ENCODE peak calls at places on chromosomes 2 and 18, in seven cellular contexts. One of them, this sample, is unnamed.
A peak's percentile ranks its signal among the peaks of the same experiment; 100 is the strongest.

GRCh38 chr2:237062585-237062984 is 23.1 kb upstream of the COPS8 start:
- DNase-seq in cardiac muscle cell: no peak
- DNase-seq in MCF 10A: peak; percentile 8
- DNase-seq in breast epithelium: no peak
- DNase-seq in epithelial cell of proximal tubule: no peak
- DNase-seq in astrocyte of the spinal cord: no peak
- DNase-seq in upper lobe of left lung: no peak
- DNase-seq in this sample: no peak

GRCh38 chr2:124272442-124272841 is 247.4 kb downstream of the CNTNAP5 start:
- DNase-seq in cardiac muscle cell: no peak
- DNase-seq in MCF 10A: no peak
- DNase-seq in breast epithelium: no peak
- DNase-seq in epithelial cell of proximal tubule: no peak
- DNase-seq in astrocyte of the spinal cord: no peak
- DNase-seq in upper lobe of left lung: no peak
- DNase-seq in this sample: no peak

GRCh38 chr2:55865095-55865835 is 58.3 kb downstream of the EFEMP1 start:
- DNase-seq in cardiac muscle cell: no peak
- DNase-seq in MCF 10A: no peak
- DNase-seq in breast epithelium: no peak
- DNase-seq in epithelial cell of proximal tubule: no peak
- DNase-seq in astrocyte of the spinal cord: peak; percentile 76
- DNase-seq in upper lobe of left lung: no peak
- DNase-seq in this sample: no peak

GRCh38 chr18:9760641-9761040 is 52.5 kb downstream of the RAB31 start:
- DNase-seq in cardiac muscle cell: no peak
- DNase-seq in MCF 10A: no peak
- DNase-seq in breast epithelium: no peak
- DNase-seq in epithelial cell of proximal tubule: no peak
- DNase-seq in astrocyte of the spinal cord: no peak
- DNase-seq in upper lobe of left lung: no peak
- DNase-seq in this sample: no peak

GRCh38 chr18:56890632-56891031 is 239.5 kb downstream of the WDR7 start:
- DNase-seq in cardiac muscle cell: no peak
- DNase-seq in MCF 10A: peak; percentile 41
- DNase-seq in breast epithelium: no peak
- DNase-seq in epithelial cell of proximal tubule: peak; percentile 81
- DNase-seq in astrocyte of the spinal cord: peak; percentile 94
- DNase-seq in upper lobe of left lung: no peak
- DNase-seq in this sample: no peak

GRCh38 chr2:71220743-71221142 is 6.2 kb downstream of the PAIP2B start:
- DNase-seq in cardiac muscle cell: no peak
- DNase-seq in MCF 10A: no peak
- DNase-seq in breast epithelium: no peak
- DNase-seq in epithelial cell of proximal tubule: peak; percentile 94
- DNase-seq in astrocyte of the spinal cord: no peak
- DNase-seq in upper lobe of left lung: no peak
- DNase-seq in this sample: no peak

GRCh38 chr2:46051103-46051502 is 246.1 kb upstream of the EPAS1 start:
- DNase-seq in cardiac muscle cell: no peak
- DNase-seq in MCF 10A: no peak
- DNase-seq in breast epithelium: no peak
- DNase-seq in epithelial cell of proximal tubule: no peak
- DNase-seq in astrocyte of the spinal cord: no peak
- DNase-seq in upper lobe of left lung: no peak
- DNase-seq in this sample: no peak

GRCh38 chr2:130724455-130724854 is 4.4 kb upstream of the GPR148 start:
- DNase-seq in cardiac muscle cell: no peak
- DNase-seq in MCF 10A: no peak
- DNase-seq in breast epithelium: no peak
- DNase-seq in epithelial cell of proximal tubule: no peak
- DNase-seq in astrocyte of the spinal cord: no peak
- DNase-seq in upper lobe of left lung: no peak
- DNase-seq in this sample: no peak

GRCh38 chr18:9506046-9506792 is 30.9 kb downstream of the RALBP1 start:
- DNase-seq in cardiac muscle cell: peak; percentile 42
- DNase-seq in MCF 10A: peak; percentile 49
- DNase-seq in breast epithelium: no peak
- DNase-seq in epithelial cell of proximal tubule: peak; percentile 35
- DNase-seq in astrocyte of the spinal cord: peak; percentile 51
- DNase-seq in upper lobe of left lung: no peak
- DNase-seq in this sample: no peak

GRCh38 chr2:129731925-129732629 is 247.4 kb upstream of the RAB6C start:
- DNase-seq in cardiac muscle cell: no peak
- DNase-seq in MCF 10A: no peak
- DNase-seq in breast epithelium: no peak
- DNase-seq in epithelial cell of proximal tubule: no peak
- DNase-seq in astrocyte of the spinal cord: no peak
- DNase-seq in upper lobe of left lung: peak; percentile 3
- DNase-seq in this sample: no peak

GRCh38 chr2:26579025-26579722 is 62.0 kb downstream of the CIB4 start:
- DNase-seq in cardiac muscle cell: no peak
- DNase-seq in MCF 10A: no peak
- DNase-seq in breast epithelium: no peak
- DNase-seq in epithelial cell of proximal tubule: no peak
- DNase-seq in astrocyte of the spinal cord: no peak
- DNase-seq in upper lobe of left lung: peak; percentile 9
- DNase-seq in this sample: no peak

GRCh38 chr18:74613390-74613789 is 15.7 kb downstream of the ZNF407 start:
- DNase-seq in cardiac muscle cell: no peak
- DNase-seq in MCF 10A: no peak
- DNase-seq in breast epithelium: no peak
- DNase-seq in epithelial cell of proximal tubule: no peak
- DNase-seq in astrocyte of the spinal cord: no peak
- DNase-seq in upper lobe of left lung: no peak
- DNase-seq in this sample: no peak

GRCh38 chr2:10042301-10043161 is 819 bp upstream of the KLF11 start:
- DNase-seq in cardiac muscle cell: peak; percentile 85
- DNase-seq in MCF 10A: no peak
- DNase-seq in breast epithelium: no peak
- DNase-seq in epithelial cell of proximal tubule: no peak
- DNase-seq in astrocyte of the spinal cord: peak; percentile 44
- DNase-seq in upper lobe of left lung: peak; percentile 88
- DNase-seq in this sample: peak; percentile 37

GRCh38 chr2:36499128-36499820 is 98.7 kb downstream of the FEZ2 start:
- DNase-seq in cardiac muscle cell: no peak
- DNase-seq in MCF 10A: no peak
- DNase-seq in breast epithelium: no peak
- DNase-seq in epithelial cell of proximal tubule: no peak
- DNase-seq in astrocyte of the spinal cord: no peak
- DNase-seq in upper lobe of left lung: no peak
- DNase-seq in this sample: no peak

GRCh38 chr18:80157708-80158343 is 48.8 kb downstream of the ADNP2 start:
- DNase-seq in cardiac muscle cell: peak; percentile 76
- DNase-seq in MCF 10A: peak; percentile 74
- DNase-seq in breast epithelium: peak; percentile 71
- DNase-seq in epithelial cell of proximal tubule: no peak
- DNase-seq in astrocyte of the spinal cord: peak; percentile 76
- DNase-seq in upper lobe of left lung: peak; percentile 68
- DNase-seq in this sample: peak; percentile 54

GRCh38 chr18:69400976-69401474 is 337 bp downstream of the DOK6 start:
- DNase-seq in cardiac muscle cell: peak; percentile 78
- DNase-seq in MCF 10A: no peak
- DNase-seq in breast epithelium: no peak
- DNase-seq in epithelial cell of proximal tubule: no peak
- DNase-seq in astrocyte of the spinal cord: peak; percentile 18
- DNase-seq in upper lobe of left lung: no peak
- DNase-seq in this sample: no peak

GRCh38 chr2:158191076-158191566 is 89.4 kb downstream of the UPP2 start:
- DNase-seq in cardiac muscle cell: no peak
- DNase-seq in MCF 10A: no peak
- DNase-seq in breast epithelium: no peak
- DNase-seq in epithelial cell of proximal tubule: peak; percentile 62
- DNase-seq in astrocyte of the spinal cord: peak; percentile 80
- DNase-seq in upper lobe of left lung: no peak
- DNase-seq in this sample: no peak

GRCh38 chr2:84631047-84631446 is 114.7 kb downstream of the DNAH6 start:
- DNase-seq in cardiac muscle cell: peak; percentile 45
- DNase-seq in MCF 10A: peak; percentile 47
- DNase-seq in breast epithelium: no peak
- DNase-seq in epithelial cell of proximal tubule: no peak
- DNase-seq in astrocyte of the spinal cord: peak; percentile 48
- DNase-seq in upper lobe of left lung: no peak
- DNase-seq in this sample: no peak

GRCh38 chr2:25149646-25150045 is 18.7 kb downstream of the POMC start:
- DNase-seq in cardiac muscle cell: no peak
- DNase-seq in MCF 10A: no peak
- DNase-seq in breast epithelium: no peak
- DNase-seq in epithelial cell of proximal tubule: no peak
- DNase-seq in astrocyte of the spinal cord: no peak
- DNase-seq in upper lobe of left lung: no peak
- DNase-seq in this sample: no peak

GRCh38 chr2:67463810-67464209 is 66.7 kb downstream of the ETAA1 start:
- DNase-seq in cardiac muscle cell: no peak
- DNase-seq in MCF 10A: peak; percentile 97
- DNase-seq in breast epithelium: peak; percentile 17
- DNase-seq in epithelial cell of proximal tubule: no peak
- DNase-seq in astrocyte of the spinal cord: peak; percentile 52
- DNase-seq in upper lobe of left lung: no peak
- DNase-seq in this sample: no peak

GRCh38 chr2:26670171-26670570 is 22.4 kb upstream of the KCNK3 start:
- DNase-seq in cardiac muscle cell: no peak
- DNase-seq in MCF 10A: peak; percentile 38
- DNase-seq in breast epithelium: no peak
- DNase-seq in epithelial cell of proximal tubule: no peak
- DNase-seq in astrocyte of the spinal cord: no peak
- DNase-seq in upper lobe of left lung: no peak
- DNase-seq in this sample: no peak

DNA sequence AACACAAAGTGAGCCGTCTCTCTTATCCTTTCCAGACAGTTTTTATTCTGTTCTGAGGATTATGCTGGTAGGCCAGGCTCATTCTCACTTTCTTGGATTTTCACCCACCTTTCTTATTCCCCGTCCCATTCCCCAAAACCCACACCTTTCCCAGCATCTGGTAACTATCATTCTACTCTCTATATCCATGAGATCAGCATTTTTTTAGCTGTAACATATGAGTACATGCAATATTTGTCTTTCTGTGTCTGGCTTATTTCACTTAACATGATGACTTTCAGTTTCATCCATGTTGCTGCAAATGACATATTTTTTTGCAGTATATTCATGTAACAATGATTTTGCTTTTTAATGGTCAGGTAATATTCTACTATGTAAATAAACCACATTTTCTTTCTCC is 289.5 kb downstream of the RPRM start:
- DNase-seq in cardiac muscle cell: no peak
- DNase-seq in MCF 10A: no peak
- DNase-seq in breast epithelium: no peak
- DNase-seq in epithelial cell of proximal tubule: no peak
- DNase-seq in astrocyte of the spinal cord: no peak
- DNase-seq in upper lobe of left lung: no peak
- DNase-seq in this sample: no peak
- TF ChIP-seq CTCF in cardiac muscle cell: no peak
- TF ChIP-seq CTCF in MCF 10A: no peak
- TF ChIP-seq CTCF in breast epithelium: no peak
- TF ChIP-seq CTCF in epithelial cell of proximal tubule: no peak
- TF ChIP-seq CTCF in astrocyte of the spinal cord: no peak
- TF ChIP-seq CTCF in upper lobe of left lung: no peak
- TF ChIP-seq CTCF in this sample: no peak

DNA sequence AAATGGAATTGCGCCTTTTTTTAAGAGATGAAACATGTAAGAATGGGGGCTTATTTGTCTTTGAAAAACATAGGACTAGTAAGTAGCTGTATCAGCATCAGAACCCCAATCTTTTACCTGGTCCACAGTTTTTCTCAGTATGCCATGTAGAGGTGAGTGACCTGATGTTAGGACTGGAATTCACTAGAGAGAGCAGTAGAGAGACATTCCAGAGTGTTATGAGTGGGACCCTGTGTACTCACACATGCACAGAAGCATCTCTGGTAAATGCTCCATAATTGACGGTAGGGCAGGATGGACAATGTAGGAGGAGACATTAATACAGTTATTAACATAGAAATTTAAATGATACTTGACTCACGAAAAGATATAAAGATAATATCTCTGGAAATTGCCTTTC is 1.4 kb upstream of the GALNT13 start:
- DNase-seq in cardiac muscle cell: peak; percentile 50
- DNase-seq in MCF 10A: peak; percentile 23
- DNase-seq in breast epithelium: no peak
- DNase-seq in epithelial cell of proximal tubule: no peak
- DNase-seq in astrocyte of the spinal cord: no peak
- DNase-seq in upper lobe of left lung: no peak
- DNase-seq in this sample: no peak
- TF ChIP-seq CTCF in cardiac muscle cell: no peak
- TF ChIP-seq CTCF in MCF 10A: no peak
- TF ChIP-seq CTCF in breast epithelium: no peak
- TF ChIP-seq CTCF in epithelial cell of proximal tubule: peak; percentile 46
- TF ChIP-seq CTCF in astrocyte of the spinal cord: peak; percentile 14
- TF ChIP-seq CTCF in upper lobe of left lung: no peak
- TF ChIP-seq CTCF in this sample: no peak

GRCh38 chr2:165847001-165847400 is 53.0 kb upstream of the GALNT3 start:
- DNase-seq in cardiac muscle cell: no peak
- DNase-seq in MCF 10A: peak; percentile 20
- DNase-seq in breast epithelium: no peak
- DNase-seq in epithelial cell of proximal tubule: no peak
- DNase-seq in astrocyte of the spinal cord: no peak
- DNase-seq in upper lobe of left lung: no peak
- DNase-seq in this sample: no peak
- TF ChIP-seq CTCF in cardiac muscle cell: no peak
- TF ChIP-seq CTCF in MCF 10A: no peak
- TF ChIP-seq CTCF in breast epithelium: no peak
- TF ChIP-seq CTCF in epithelial cell of proximal tubule: peak; percentile 13
- TF ChIP-seq CTCF in astrocyte of the spinal cord: no peak
- TF ChIP-seq CTCF in upper lobe of left lung: no peak
- TF ChIP-seq CTCF in this sample: no peak

GRCh38 chr2:171319164-171319810 is 114.5 kb downstream of the METTL8 start:
- DNase-seq in cardiac muscle cell: no peak
- DNase-seq in MCF 10A: peak; percentile 18
- DNase-seq in breast epithelium: no peak
- DNase-seq in epithelial cell of proximal tubule: no peak
- DNase-seq in astrocyte of the spinal cord: peak; percentile 25
- DNase-seq in upper lobe of left lung: no peak
- DNase-seq in this sample: no peak

GRCh38 chr2:171318463-171318934 is 115.3 kb downstream of the METTL8 start:
- DNase-seq in cardiac muscle cell: peak; percentile 33
- DNase-seq in MCF 10A: no peak
- DNase-seq in breast epithelium: no peak
- DNase-seq in epithelial cell of proximal tubule: no peak
- DNase-seq in astrocyte of the spinal cord: peak; percentile 25
- DNase-seq in upper lobe of left lung: no peak
- DNase-seq in this sample: no peak

GRCh38 chr2:171317492-171318125 is 116.2 kb downstream of the METTL8 start:
- DNase-seq in cardiac muscle cell: no peak
- DNase-seq in MCF 10A: no peak
- DNase-seq in breast epithelium: no peak
- DNase-seq in epithelial cell of proximal tubule: no peak
- DNase-seq in astrocyte of the spinal cord: peak; percentile 11
- DNase-seq in upper lobe of left lung: no peak
- DNase-seq in this sample: peak; percentile 31

GRCh38 chr2:171320208-171320621 is 113.6 kb downstream of the METTL8 start:
- DNase-seq in cardiac muscle cell: no peak
- DNase-seq in MCF 10A: no peak
- DNase-seq in breast epithelium: no peak
- DNase-seq in epithelial cell of proximal tubule: no peak
- DNase-seq in astrocyte of the spinal cord: no peak
- DNase-seq in upper lobe of left lung: no peak
- DNase-seq in this sample: no peak

DNA sequence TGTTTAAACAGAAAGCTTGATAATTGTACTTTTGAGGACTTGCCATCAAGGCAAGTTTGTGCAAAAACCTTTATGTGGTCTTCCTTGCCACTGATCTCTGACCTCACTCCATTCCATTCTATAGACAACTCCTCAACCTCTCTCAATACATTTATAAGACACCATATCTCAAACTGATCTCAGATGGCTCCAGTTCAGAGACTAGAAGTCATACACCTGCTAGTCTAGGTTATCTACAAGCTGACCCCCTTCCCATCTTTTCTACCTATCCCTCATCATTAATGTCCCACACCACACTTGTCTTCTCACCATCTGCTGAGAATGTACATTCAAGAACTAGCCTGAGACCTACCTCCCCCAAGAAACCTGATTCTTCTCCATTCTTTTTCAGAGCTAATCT is 113.1 kb downstream of the METTL8 start:
- DNase-seq in cardiac muscle cell: no peak
- DNase-seq in MCF 10A: no peak
- DNase-seq in breast epithelium: no peak
- DNase-seq in epithelial cell of proximal tubule: no peak
- DNase-seq in astrocyte of the spinal cord: no peak
- DNase-seq in upper lobe of left lung: no peak
- DNase-seq in this sample: no peak
- TF ChIP-seq CTCF in cardiac muscle cell: no peak
- TF ChIP-seq CTCF in MCF 10A: no peak
- TF ChIP-seq CTCF in breast epithelium: no peak
- TF ChIP-seq CTCF in epithelial cell of proximal tubule: no peak
- TF ChIP-seq CTCF in astrocyte of the spinal cord: no peak
- TF ChIP-seq CTCF in upper lobe of left lung: no peak
- TF ChIP-seq CTCF in this sample: no peak

This sample was measured in activated B cell treated with CpG ODN at 0.5 μM for 24 hours.